ENCODE peak calls at places on chromosomes 7 and 10, in four cellular contexts. G, V, Z and X are unnamed samples.
A peak's percentile ranks its signal among the peaks of the same experiment; 100 is the strongest.

GRCh38 chr10:10881132-10881813 is 136.4 kb upstream of the CELF2 start:
- DNase-seq in G (no peak), V (no peak), Z (no peak), X (no peak)

GRCh38 chr10:98908868-98909267 is 326.8 kb downstream of the HPSE2 start:
- DNase-seq in G (no peak), V (no peak), Z (no peak), X (no peak)

GRCh38 chr7:71824356-71824755 is 587.8 kb downstream of the CALN1 start:
- DNase-seq in G (no peak), V (no peak), Z (no peak), X (no peak)

GRCh38 chr7:73742338-73742752 is 3.7 kb upstream of the ABHD11 start:
- DNase-seq in G (peak; percentile 62), V (peak; percentile 13), Z (no peak), X (no peak)

GRCh38 chr10:83692196-83692595 is 447.1 kb upstream of the GHITM start:
- DNase-seq in G (no peak), V (no peak), Z (no peak), X (no peak)

GRCh38 chr7:26653430-26653911 is 210.9 kb downstream of the SKAP2 start:
- DNase-seq in G (peak; percentile 93), V (no peak), Z (no peak), X (no peak)

GRCh38 chr10:123523833-123524232 is 142.3 kb upstream of the GPR26 start:
- DNase-seq in G (no peak), V (no peak), Z (no peak), X (no peak)

GRCh38 chr10:102776779-102777417 is 33.1 kb downstream of the WBP1L start:
- DNase-seq in G (no peak), V (no peak), Z (peak; percentile 100), X (no peak)

GRCh38 chr7:67618569-67619543 is 622.2 kb downstream of the TYW1 start:
- DNase-seq in G (no peak), V (no peak), Z (peak; percentile 6), X (no peak)

GRCh38 chr10:112446055-112446854 is 459 bp downstream of the ZDHHC6 start:
- DNase-seq in G (no peak), V (no peak), Z (peak; percentile 27), X (no peak)

GRCh38 chr10:91034042-91034441 is 113.2 kb upstream of the ANKRD1 start:
- DNase-seq in G (no peak), V (no peak), Z (no peak), X (peak; percentile 72)

GRCh38 chr10:34484164-34484563 is 330.9 kb downstream of the PARD3 start:
- DNase-seq in G (no peak), V (no peak), Z (no peak), X (no peak)

GRCh38 chr7:27155816-27156507 is 513 bp downstream of the HOXA7 start:
- DNase-seq in G (no peak), V (no peak), Z (peak; percentile 60), X (no peak)

GRCh38 chr7:50832744-50833143 is 50.0 kb upstream of the GRB10 start:
- DNase-seq in G (peak; percentile 75), V (no peak), Z (no peak), X (no peak)

GRCh38 chr10:82277591-82277990 is 402.6 kb downstream of the NRG3 start:
- DNase-seq in G (no peak), V (no peak), Z (no peak), X (no peak)

GRCh38 chr7:65251851-65252620 is 121.6 kb upstream of the ZNF92 start:
- DNase-seq in G (peak; percentile 58), V (no peak), Z (peak; percentile 90), X (no peak)

GRCh38 chr10:74194545-74194944 is 43.5 kb downstream of the ADK start:
- DNase-seq in G (no peak), V (no peak), Z (no peak), X (no peak)

GRCh38 chr10:46282460-46283216 is 4.2 kb upstream of the ANTXRL start:
- DNase-seq in G (peak; percentile 73), V (peak; percentile 62), Z (no peak), X (peak; percentile 64)

GRCh38 chr7:66958708-66959350 is 36.6 kb downstream of the SBDS start:
- DNase-seq in G (peak; percentile 61), V (no peak), Z (peak; percentile 44), X (no peak)

GRCh38 chr7:51251292-51251691 is 65.3 kb downstream of the COBL start:
- DNase-seq in G (no peak), V (no peak), Z (no peak), X (no peak)

GRCh38 chr7:1819258-1819841 is 149.3 kb downstream of the ELFN1 start:
- DNase-seq in G (no peak), V (no peak), Z (no peak), X (no peak)

GRCh38 chr10:13956826-13957225 is 370.1 kb downstream of the PRPF18 start:
- DNase-seq in G (no peak), V (no peak), Z (no peak), X (no peak)